ENCODE peak calls at places on chromosomes 11 and 22, in four cellular contexts. One of them, this sample, is unnamed.

GRCh38 chr11:47152953-47153950 is 23.4 kb downstream of the ARFGAP2 start:
- DNase-seq in caudate nucleus: peak
- DNase-seq in AML-193: peak
- DNase-seq in IMR-90: peak
- DNase-seq in this sample: no peak

GRCh38 chr11:126615819-126616218 is 260.3 kb downstream of the ST3GAL4 start:
- DNase-seq in caudate nucleus: no peak
- DNase-seq in AML-193: no peak
- DNase-seq in IMR-90: no peak
- DNase-seq in this sample: no peak

GRCh38 chr11:45193695-45194094 is 47.3 kb downstream of the PRDM11 start:
- DNase-seq in caudate nucleus: no peak
- DNase-seq in AML-193: no peak
- DNase-seq in IMR-90: no peak
- DNase-seq in this sample: no peak

GRCh38 chr11:14882196-14882595 is 9.8 kb downstream of the CYP2R1 start:
- DNase-seq in caudate nucleus: no peak
- DNase-seq in AML-193: no peak
- DNase-seq in IMR-90: no peak
- DNase-seq in this sample: no peak

GRCh38 chr11:123300874-123301695 is 106.0 kb upstream of the CLMP start:
- DNase-seq in caudate nucleus: no peak
- DNase-seq in AML-193: peak
- DNase-seq in IMR-90: peak
- DNase-seq in this sample: peak

GRCh38 chr11:2700415-2701211 is 819 bp upstream of the KCNQ1OT1 start:
- DNase-seq in caudate nucleus: no peak
- DNase-seq in AML-193: no peak
- DNase-seq in IMR-90: no peak
- DNase-seq in this sample: no peak

GRCh38 chr22:39212721-39213376 is 31.9 kb downstream of the PDGFB start:
- DNase-seq in caudate nucleus: no peak
- DNase-seq in AML-193: no peak
- DNase-seq in IMR-90: no peak
- DNase-seq in this sample: no peak

GRCh38 chr22:27133951-27134664 is 476.7 kb downstream of the MIAT start:
- DNase-seq in caudate nucleus: peak
- DNase-seq in AML-193: peak
- DNase-seq in IMR-90: peak
- DNase-seq in this sample: peak

GRCh38 chr11:1487091-1487850 is 692 bp upstream of the MOB2 start:
- DNase-seq in caudate nucleus: no peak
- DNase-seq in AML-193: no peak
- DNase-seq in IMR-90: no peak
- DNase-seq in this sample: no peak

GRCh38 chr11:112221263-112221835 is 4.9 kb upstream of the PTS start:
- DNase-seq in caudate nucleus: no peak
- DNase-seq in AML-193: no peak
- DNase-seq in IMR-90: no peak
- DNase-seq in this sample: no peak

GRCh38 chr22:35393116-35394010 is 6.6 kb upstream of the MCM5 start:
- DNase-seq in caudate nucleus: no peak
- DNase-seq in AML-193: no peak
- DNase-seq in IMR-90: no peak
- DNase-seq in this sample: no peak

GRCh38 chr11:108857382-108857781 is 192.5 kb downstream of the DDX10 start:
- DNase-seq in caudate nucleus: no peak
- DNase-seq in AML-193: no peak
- DNase-seq in IMR-90: no peak
- DNase-seq in this sample: no peak

GRCh38 chr11:125192194-125192593 is 27.6 kb downstream of the PKNOX2 start:
- DNase-seq in caudate nucleus: no peak
- DNase-seq in AML-193: no peak
- DNase-seq in IMR-90: no peak
- DNase-seq in this sample: no peak

GRCh38 chr22:46738961-46739870 is 1.2 kb upstream of the CERK start:
- DNase-seq in caudate nucleus: no peak
- DNase-seq in AML-193: peak
- DNase-seq in IMR-90: peak
- DNase-seq in this sample: peak

This sample was measured in HL-60.